ENCODE peak calls at places on chromosomes 1 and 21, in ten cellular contexts. One of them, this sample, is unnamed.

GRCh38 chr1:166952002-166952746 is 23.2 kb downstream of the ILDR2 start:
- DNase-seq in stimulated activated CD4-positive, alpha-beta T cell treated with anti-CD3 and anti-CD28 coated beads, Interleukin-4, amount 100 ng/mL, for 4 hours: no peak
- DNase-seq in Kasumi-1: no peak
- DNase-seq in activated T-helper 1 cell treated with Interleukin-2 at 50 U/mL for 16 hours: no peak
- DNase-seq in stimulated activated effector memory CD8-positive, alpha-beta T cell treated with anti-CD3 and anti-CD28 coated beads, Interleukin-12 subunit alpha, Interleukin-12 subunit beta, amount 100 ng/mL, for 72 hours: no peak
- DNase-seq in aorta: no peak
- DNase-seq in NCI-H748 treated with DMSO at 0.1 percent for 48 hours: no peak
- DNase-seq in foreskin melanocyte: peak; percentile 74
- DNase-seq in AG04449: no peak
- DNase-seq in activated naive CD4-positive, alpha-beta T cell treated with anti-CD3 and anti-CD28 coated beads, Interleukin-2, amount 10 ng/mL, durations not matched to agents 7 days and 5 days: no peak
- DNase-seq in this sample: no peak

GRCh38 chr1:40808909-40809308 is 25.3 kb downstream of the KCNQ4 start:
- DNase-seq in stimulated activated effector memory CD8-positive, alpha-beta T cell treated with anti-CD3 and anti-CD28 coated beads, Interleukin-12 subunit alpha, Interleukin-12 subunit beta, amount 100 ng/mL, for 72 hours: no peak
- DNase-seq in NCI-H748 treated with DMSO at 0.1 percent for 48 hours: no peak
- DNase-seq in activated T-helper 1 cell treated with Interleukin-2 at 50 U/mL for 16 hours: no peak
- DNase-seq in activated naive CD4-positive, alpha-beta T cell treated with anti-CD3 and anti-CD28 coated beads, Interleukin-2, amount 10 ng/mL, durations not matched to agents 7 days and 5 days: no peak
- DNase-seq in foreskin melanocyte: no peak
- DNase-seq in AG04449: no peak
- DNase-seq in Kasumi-1: peak; percentile 10
- DNase-seq in aorta: no peak
- DNase-seq in stimulated activated CD4-positive, alpha-beta T cell treated with anti-CD3 and anti-CD28 coated beads, Interleukin-4, amount 100 ng/mL, for 4 hours: no peak
- DNase-seq in this sample: no peak

GRCh38 chr21:30101967-30102366 is 64.6 kb downstream of the CLDN17 start:
- DNase-seq in NCI-H748 treated with DMSO at 0.1 percent for 48 hours: no peak
- DNase-seq in stimulated activated effector memory CD8-positive, alpha-beta T cell treated with anti-CD3 and anti-CD28 coated beads, Interleukin-12 subunit alpha, Interleukin-12 subunit beta, amount 100 ng/mL, for 72 hours: no peak
- DNase-seq in foreskin melanocyte: no peak
- DNase-seq in aorta: no peak
- DNase-seq in activated T-helper 1 cell treated with Interleukin-2 at 50 U/mL for 16 hours: no peak
- DNase-seq in stimulated activated CD4-positive, alpha-beta T cell treated with anti-CD3 and anti-CD28 coated beads, Interleukin-4, amount 100 ng/mL, for 4 hours: no peak
- DNase-seq in Kasumi-1: no peak
- DNase-seq in activated naive CD4-positive, alpha-beta T cell treated with anti-CD3 and anti-CD28 coated beads, Interleukin-2, amount 10 ng/mL, durations not matched to agents 7 days and 5 days: no peak
- DNase-seq in AG04449: no peak
- DNase-seq in this sample: no peak

GRCh38 chr1:25694167-25694566 is 77.6 kb downstream of the MAN1C1 start:
- DNase-seq in foreskin melanocyte: no peak
- DNase-seq in activated T-helper 1 cell treated with Interleukin-2 at 50 U/mL for 16 hours: no peak
- DNase-seq in Kasumi-1: no peak
- DNase-seq in activated naive CD4-positive, alpha-beta T cell treated with anti-CD3 and anti-CD28 coated beads, Interleukin-2, amount 10 ng/mL, durations not matched to agents 7 days and 5 days: no peak
- DNase-seq in stimulated activated effector memory CD8-positive, alpha-beta T cell treated with anti-CD3 and anti-CD28 coated beads, Interleukin-12 subunit alpha, Interleukin-12 subunit beta, amount 100 ng/mL, for 72 hours: no peak
- DNase-seq in aorta: peak; percentile 68
- DNase-seq in NCI-H748 treated with DMSO at 0.1 percent for 48 hours: no peak
- DNase-seq in AG04449: no peak
- DNase-seq in stimulated activated CD4-positive, alpha-beta T cell treated with anti-CD3 and anti-CD28 coated beads, Interleukin-4, amount 100 ng/mL, for 4 hours: no peak
- DNase-seq in this sample: no peak

GRCh38 chr1:22500476-22500875 is 48.8 kb downstream of the ZBTB40 start:
- DNase-seq in foreskin melanocyte: peak; percentile 95
- DNase-seq in Kasumi-1: no peak
- DNase-seq in activated T-helper 1 cell treated with Interleukin-2 at 50 U/mL for 16 hours: no peak
- DNase-seq in activated naive CD4-positive, alpha-beta T cell treated with anti-CD3 and anti-CD28 coated beads, Interleukin-2, amount 10 ng/mL, durations not matched to agents 7 days and 5 days: no peak
- DNase-seq in NCI-H748 treated with DMSO at 0.1 percent for 48 hours: no peak
- DNase-seq in stimulated activated effector memory CD8-positive, alpha-beta T cell treated with anti-CD3 and anti-CD28 coated beads, Interleukin-12 subunit alpha, Interleukin-12 subunit beta, amount 100 ng/mL, for 72 hours: no peak
- DNase-seq in aorta: peak; percentile 68
- DNase-seq in stimulated activated CD4-positive, alpha-beta T cell treated with anti-CD3 and anti-CD28 coated beads, Interleukin-4, amount 100 ng/mL, for 4 hours: no peak
- DNase-seq in AG04449: peak; percentile 14
- DNase-seq in this sample: no peak

GRCh38 chr1:30664103-30664755 is 59.2 kb downstream of the MATN1 start:
- DNase-seq in activated T-helper 1 cell treated with Interleukin-2 at 50 U/mL for 16 hours: no peak
- DNase-seq in stimulated activated effector memory CD8-positive, alpha-beta T cell treated with anti-CD3 and anti-CD28 coated beads, Interleukin-12 subunit alpha, Interleukin-12 subunit beta, amount 100 ng/mL, for 72 hours: no peak
- DNase-seq in Kasumi-1: no peak
- DNase-seq in aorta: no peak
- DNase-seq in foreskin melanocyte: no peak
- DNase-seq in stimulated activated CD4-positive, alpha-beta T cell treated with anti-CD3 and anti-CD28 coated beads, Interleukin-4, amount 100 ng/mL, for 4 hours: no peak
- DNase-seq in AG04449: no peak
- DNase-seq in NCI-H748 treated with DMSO at 0.1 percent for 48 hours: no peak
- DNase-seq in activated naive CD4-positive, alpha-beta T cell treated with anti-CD3 and anti-CD28 coated beads, Interleukin-2, amount 10 ng/mL, durations not matched to agents 7 days and 5 days: no peak
- DNase-seq in this sample: no peak

GRCh38 chr1:22711591-22712501 is 1.2 kb downstream of the EPHB2 start:
- DNase-seq in NCI-H748 treated with DMSO at 0.1 percent for 48 hours: no peak
- DNase-seq in activated naive CD4-positive, alpha-beta T cell treated with anti-CD3 and anti-CD28 coated beads, Interleukin-2, amount 10 ng/mL, durations not matched to agents 7 days and 5 days: no peak
- DNase-seq in Kasumi-1: no peak
- DNase-seq in activated T-helper 1 cell treated with Interleukin-2 at 50 U/mL for 16 hours: no peak
- DNase-seq in AG04449: no peak
- DNase-seq in aorta: no peak
- DNase-seq in foreskin melanocyte: no peak
- DNase-seq in stimulated activated CD4-positive, alpha-beta T cell treated with anti-CD3 and anti-CD28 coated beads, Interleukin-4, amount 100 ng/mL, for 4 hours: no peak
- DNase-seq in stimulated activated effector memory CD8-positive, alpha-beta T cell treated with anti-CD3 and anti-CD28 coated beads, Interleukin-12 subunit alpha, Interleukin-12 subunit beta, amount 100 ng/mL, for 72 hours: no peak
- DNase-seq in this sample: no peak

GRCh38 chr1:14590781-14591180 is 7.7 kb upstream of the KAZN start:
- DNase-seq in NCI-H748 treated with DMSO at 0.1 percent for 48 hours: no peak
- DNase-seq in AG04449: no peak
- DNase-seq in activated naive CD4-positive, alpha-beta T cell treated with anti-CD3 and anti-CD28 coated beads, Interleukin-2, amount 10 ng/mL, durations not matched to agents 7 days and 5 days: no peak
- DNase-seq in aorta: no peak
- DNase-seq in foreskin melanocyte: no peak
- DNase-seq in activated T-helper 1 cell treated with Interleukin-2 at 50 U/mL for 16 hours: no peak
- DNase-seq in stimulated activated effector memory CD8-positive, alpha-beta T cell treated with anti-CD3 and anti-CD28 coated beads, Interleukin-12 subunit alpha, Interleukin-12 subunit beta, amount 100 ng/mL, for 72 hours: no peak
- DNase-seq in Kasumi-1: no peak
- DNase-seq in stimulated activated CD4-positive, alpha-beta T cell treated with anti-CD3 and anti-CD28 coated beads, Interleukin-4, amount 100 ng/mL, for 4 hours: no peak
- DNase-seq in this sample: no peak

This sample was measured in stimulated activated naive CD4-positive, alpha-beta T cell treated with Interleukin-2 at 50 U/mL for 16 hours.